ENCODE peak calls at places on chromosomes 6 and 20, in four cellular contexts. K, C, U and Z are unnamed samples.

GRCh38 chr6:132320007-132320406 is 81.3 kb downstream of the MOXD1 start:
- DNase-seq in K (no peak), C (no peak), U (no peak), Z (no peak)

GRCh38 chr20:37670426-37670825 is 23.4 kb upstream of the CTNNBL1 start:
- DNase-seq in K (no peak), C (no peak), U (no peak), Z (no peak)

GRCh38 chr6:156107514-156108150 is 652.0 kb upstream of the NOX3 start:
- DNase-seq in K (no peak), C (no peak), U (no peak), Z (no peak)

GRCh38 chr6:26383624-26384417 is 913 bp downstream of the BTN2A2 start:
- DNase-seq in K (no peak), C (no peak), U (no peak), Z (no peak)

GRCh38 chr6:53064726-53065265 is 408 bp upstream of the FBXO9 start:
- DNase-seq in K (peak), C (peak), U (peak), Z (peak)

GRCh38 chr20:37688093-37688492 is 5.7 kb upstream of the CTNNBL1 start:
- DNase-seq in K (no peak), C (no peak), U (no peak), Z (no peak)

GRCh38 chr6:117613920-117614535 is 11.7 kb upstream of the GOPC start:
- DNase-seq in K (no peak), C (no peak), U (no peak), Z (no peak)

GRCh38 chr6:7146079-7146828 is 38.5 kb downstream of the RREB1 start:
- DNase-seq in K (no peak), C (peak), U (peak), Z (no peak)

GRCh38 chr6:118812972-118813371 is 81.0 kb upstream of the ASF1A start:
- DNase-seq in K (no peak), C (no peak), U (no peak), Z (no peak)

GRCh38 chr20:24754691-24755090 is 194.4 kb upstream of the CST7 start:
- DNase-seq in K (no peak), C (no peak), U (no peak), Z (no peak)

GRCh38 chr6:157223486-157223885 is 99.8 kb downstream of the TMEM242 start:
- DNase-seq in K (no peak), C (no peak), U (no peak), Z (no peak)

GRCh38 chr20:56987992-56988391 is 278.4 kb downstream of the BMP7 start:
- DNase-seq in K (no peak), C (peak), U (no peak), Z (no peak)

GRCh38 chr6:21885532-21886089 is 292.1 kb downstream of the SOX4 start:
- DNase-seq in K (no peak), C (no peak), U (no peak), Z (no peak)

GRCh38 chr6:133923938-133924593 is 29.0 kb upstream of the TBPL1 start:
- DNase-seq in K (peak), C (peak), U (peak), Z (no peak)

GRCh38 chr6:149236584-149236983 is 80.9 kb upstream of the TAB2 start:
- DNase-seq in K (no peak), C (no peak), U (no peak), Z (no peak)

GRCh38 chr6:26020291-26020982 is 57.8 kb downstream of the TRIM38 start:
- DNase-seq in K (peak), C (peak), U (peak), Z (no peak)

GRCh38 chr6:37244430-37245310 is 12.9 kb upstream of the TBC1D22B start:
- DNase-seq in K (no peak), C (peak), U (peak), Z (no peak)

GRCh38 chr6:33702345-33702977 is 9.0 kb downstream of the UQCC2 start:
- DNase-seq in K (no peak), C (peak), U (peak), Z (no peak)

GRCh38 chr6:84028350-84028749 is 5.2 kb upstream of the MRAP2 start:
- DNase-seq in K (no peak), C (no peak), U (no peak), Z (no peak)

GRCh38 chr6:56595490-56596122 is 47.1 kb downstream of the DST start:
- DNase-seq in K (peak), C (peak), U (peak), Z (no peak)

GRCh38 chr6:27332692-27333641 is 20.9 kb upstream of the POM121L2 start:
- DNase-seq in K (peak), C (peak), U (peak), Z (no peak)

GRCh38 chr6:31144970-31145340 is 6.1 kb upstream of the PSORS1C2 start:
- DNase-seq in K (no peak), C (no peak), U (no peak), Z (no peak)

GRCh38 chr6:35725721-35726438 is 11.0 kb upstream of the ARMC12 start:
- DNase-seq in K (no peak), C (no peak), U (peak), Z (no peak)

GRCh38 chr6:42726026-42726425 is 3.6 kb upstream of the PRPH2 start:
- DNase-seq in K (no peak), C (no peak), U (no peak), Z (no peak)
- TF ChIP-seq SPI1 in K (no peak), C (no peak), U (no peak), Z (no peak)

GRCh38 chr6:105748737-105749161 is 337.4 kb upstream of the PRDM1 start:
- DNase-seq in K (no peak), C (no peak), U (peak), Z (no peak)
- TF ChIP-seq SPI1 in K (no peak), C (no peak), U (no peak), Z (no peak)

GRCh38 chr6:170086639-170087420 is 204.0 kb downstream of the DLL1 start:
- DNase-seq in K (no peak), C (no peak), U (no peak), Z (no peak)
- TF ChIP-seq SPI1 in K (no peak), C (no peak), U (no peak), Z (no peak)

DNA sequence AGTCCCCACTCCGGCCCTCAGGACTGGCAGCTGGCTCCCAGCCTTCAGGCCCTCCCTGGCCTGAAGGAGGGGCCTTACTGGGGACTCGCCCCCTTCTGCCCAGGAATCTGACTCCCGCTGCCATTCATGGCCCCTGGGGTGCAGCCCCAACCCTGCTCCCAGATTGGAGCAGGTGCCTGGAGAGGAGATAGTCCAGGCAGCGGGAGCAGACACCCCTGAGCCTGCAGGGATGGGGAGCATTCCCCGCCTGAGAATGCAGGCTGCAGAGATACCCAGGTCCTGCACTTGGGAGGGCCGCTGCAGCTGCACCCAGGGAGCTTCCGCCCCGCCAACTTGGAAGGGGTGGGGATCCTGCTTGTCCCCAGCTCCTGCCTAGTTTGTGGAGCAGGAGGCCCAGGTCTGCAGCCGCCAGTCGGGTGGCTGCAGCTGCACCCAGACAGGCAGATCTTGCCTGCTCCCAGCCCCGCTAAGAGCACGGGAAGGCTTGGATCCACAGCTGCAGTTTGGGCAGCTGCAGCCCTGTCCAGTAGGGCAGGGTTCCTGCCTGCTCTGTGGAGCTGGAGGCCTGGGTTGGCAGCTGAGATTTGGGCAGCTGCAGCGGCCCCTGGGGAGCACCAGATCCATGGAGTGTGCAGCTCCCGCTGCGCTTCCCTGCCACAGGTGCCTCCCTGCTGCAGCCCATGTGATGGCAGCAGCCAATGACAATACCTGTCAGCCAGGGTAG is 5.2 kb downstream of the GTSF1L start:
- DNase-seq in K (no peak), C (no peak), U (no peak), Z (no peak)
- TF ChIP-seq SPI1 in K (no peak), C (no peak), U (no peak), Z (no peak)